ENCODE peak calls at places on chromosomes 16 and 17, in four cellular contexts. H, P, Y and D are unnamed samples.

GRCh38 chr17:58019521-58019920 is 12.5 kb upstream of the SRSF1 start:
- DNase-seq in H (no peak), P (no peak), Y (no peak), D (no peak)

GRCh38 chr17:40490289-40490853 is 11.1 kb downstream of the TNS4 start:
- DNase-seq in H (no peak), P (peak), Y (peak), D (peak)

GRCh38 chr16:68450741-68451140 is 2.4 kb upstream of the SMPD3 start:
- DNase-seq in H (no peak), P (no peak), Y (no peak), D (no peak)

GRCh38 chr17:28597606-28598383 is 1.0 kb downstream of the SPAG5 start:
- DNase-seq in H (no peak), P (no peak), Y (no peak), D (no peak)

GRCh38 chr17:10061131-10061581 is 137.2 kb downstream of the GAS7 start:
- DNase-seq in H (no peak), P (no peak), Y (no peak), D (no peak)

GRCh38 chr16:4799171-4799855 is 3.1 kb downstream of the ROGDI start:
- DNase-seq in H (no peak), P (no peak), Y (no peak), D (no peak)

GRCh38 chr17:72429066-72429638 is 308.3 kb downstream of the SOX9 start:
- DNase-seq in H (no peak), P (no peak), Y (no peak), D (no peak)

GRCh38 chr16:87324411-87325275 is 7.5 kb upstream of the C16orf95 start:
- DNase-seq in H (no peak), P (peak), Y (no peak), D (no peak)

GRCh38 chr17:2707721-2708584 is 3.6 kb downstream of the CLUH start:
- DNase-seq in H (no peak), P (no peak), Y (no peak), D (peak)

GRCh38 chr17:75753514-75754377 is 11.2 kb downstream of the GALK1 start:
- DNase-seq in H (peak), P (peak), Y (peak), D (no peak)

GRCh38 chr17:40555296-40556190 is 9.7 kb downstream of the CCR7 start:
- DNase-seq in H (peak), P (no peak), Y (no peak), D (peak)

GRCh38 chr17:35981908-35982330 is 622 bp upstream of the CCL16 start:
- DNase-seq in H (no peak), P (no peak), Y (no peak), D (no peak)

GRCh38 chr17:66837883-66838665 is 3.2 kb downstream of the CACNG5 start:
- DNase-seq in H (no peak), P (no peak), Y (no peak), D (peak)

GRCh38 chr17:28643979-28644781 is 778 bp downstream of the BLTP2 start:
- DNase-seq in H (no peak), P (peak), Y (peak), D (no peak)